ENCODE peak calls at places on chromosomes 1 and 21, in nine cellular contexts. F, A, Y, V, H, G, J, R and K are unnamed samples.

GRCh38 chr1:13764533-13764932 is 64.5 kb downstream of the PRDM2 start:
- DNase-seq in F (no peak), A (no peak), Y (no peak), V (no peak), H (no peak), G (no peak), J (peak; percentile 39), R (no peak), K (no peak)

GRCh38 chr1:39104158-39105060 is 78.3 kb downstream of the NDUFS5 start:
- DNase-seq in F (no peak), A (peak; percentile 49), Y (no peak), V (no peak), H (no peak), G (no peak), J (no peak), R (peak; percentile 55), K (no peak)

GRCh38 chr1:203038217-203038741 is 12.0 kb downstream of the PPFIA4 start:
- DNase-seq in F (peak; percentile 45), A (peak; percentile 84), Y (peak; percentile 82), V (no peak), H (no peak), G (no peak), J (peak; percentile 32), R (no peak), K (peak; percentile 84)

GRCh38 chr1:226754097-226754496 is 15.0 kb upstream of the ITPKB start:
- DNase-seq in F (no peak), A (no peak), Y (no peak), V (no peak), H (no peak), G (no peak), J (no peak), R (no peak), K (no peak)

GRCh38 chr21:26709090-26709489 is 136.0 kb upstream of the CYYR1 start:
- DNase-seq in F (no peak), A (no peak), Y (no peak), V (no peak), H (no peak), G (no peak), J (no peak), R (no peak), K (no peak)

GRCh38 chr1:204726478-204726877 is 40.9 kb upstream of the LRRN2 start:
- DNase-seq in F (peak; percentile 62), A (peak; percentile 33), Y (peak; percentile 86), V (no peak), H (no peak), G (no peak), J (peak; percentile 22), R (no peak), K (no peak)

GRCh38 chr1:156106624-156107488 is 7.7 kb upstream of the LMNA start:
- DNase-seq in F (no peak), A (no peak), Y (no peak), V (no peak), H (no peak), G (no peak), J (no peak), R (no peak), K (no peak)

GRCh38 chr1:70143052-70143659 is 62.2 kb downstream of the LRRC40 start:
- DNase-seq in F (no peak), A (peak; percentile 12), Y (no peak), V (no peak), H (no peak), G (no peak), J (peak; percentile 24), R (no peak), K (no peak)

GRCh38 chr1:22537441-22538139 is 25.7 kb upstream of the EPHA8 start:
- DNase-seq in F (no peak), A (no peak), Y (no peak), V (no peak), H (no peak), G (no peak), J (no peak), R (no peak), K (no peak)

GRCh38 chr1:151972533-151973270 is 21.0 kb downstream of the S100A10 start:
- DNase-seq in F (peak; percentile 58), A (peak; percentile 72), Y (peak; percentile 90), V (peak; percentile 52), H (no peak), G (no peak), J (peak; percentile 79), R (no peak), K (no peak)

GRCh38 chr1:240344918-240345317 is 253.2 kb downstream of the FMN2 start:
- DNase-seq in F (no peak), A (no peak), Y (no peak), V (no peak), H (no peak), G (no peak), J (no peak), R (no peak), K (no peak)

GRCh38 chr1:236947794-236948193 is 56.4 kb downstream of the MT1HL1 start:
- DNase-seq in F (no peak), A (no peak), Y (no peak), V (no peak), H (no peak), G (no peak), J (no peak), R (no peak), K (no peak)

GRCh38 chr1:98817830-98818229 is 156.3 kb downstream of the SNX7 start:
- DNase-seq in F (no peak), A (no peak), Y (no peak), V (no peak), H (no peak), G (no peak), J (no peak), R (no peak), K (no peak)

GRCh38 chr1:212774584-212774983 is 17.0 kb downstream of the NSL1 start:
- DNase-seq in F (no peak), A (no peak), Y (no peak), V (no peak), H (no peak), G (no peak), J (peak; percentile 34), R (no peak), K (no peak)

GRCh38 chr1:44894591-44894990 is 51.5 kb upstream of the PTCH2 start:
- DNase-seq in F (no peak), A (peak; percentile 42), Y (peak; percentile 10), V (no peak), H (no peak), G (no peak), J (peak; percentile 36), R (no peak), K (no peak)

GRCh38 chr1:10803971-10804820 is 7.8 kb upstream of the CASZ1 start:
- DNase-seq in F (peak; percentile 60), A (no peak), Y (no peak), V (no peak), H (no peak), G (no peak), J (no peak), R (no peak), K (no peak)

GRCh38 chr1:178143730-178144343 is 49.9 kb downstream of the RASAL2 start:
- DNase-seq in F (no peak), A (no peak), Y (no peak), V (no peak), H (no peak), G (no peak), J (no peak), R (no peak), K (no peak)

GRCh38 chr1:109919271-109919670 is 8.6 kb downstream of the CSF1 start:
- DNase-seq in F (no peak), A (no peak), Y (no peak), V (no peak), H (peak; percentile 10), G (no peak), J (no peak), R (no peak), K (no peak)

GRCh38 chr1:156390409-156391144 is 21.6 kb downstream of the RHBG start:
- DNase-seq in F (no peak), A (no peak), Y (no peak), V (no peak), H (no peak), G (no peak), J (no peak), R (no peak), K (no peak)

GRCh38 chr1:198018529-198018928 is 101.4 kb downstream of the LHX9 start:
- DNase-seq in F (no peak), A (peak; percentile 25), Y (peak; percentile 94), V (no peak), H (no peak), G (no peak), J (peak; percentile 96), R (no peak), K (no peak)

GRCh38 chr1:53552146-53552940 is 93.1 kb downstream of the DMRTB1 start:
- DNase-seq in F (no peak), A (no peak), Y (no peak), V (no peak), H (peak; percentile 27), G (no peak), J (no peak), R (no peak), K (peak; percentile 73)

GRCh38 chr1:42176902-42177519 is 12.5 kb upstream of the GUCA2A start:
- DNase-seq in F (no peak), A (peak; percentile 54), Y (peak; percentile 14), V (no peak), H (no peak), G (no peak), J (peak; percentile 29), R (no peak), K (no peak)

GRCh38 chr1:37471345-37472231 is 2.8 kb upstream of the ZC3H12A start:
- DNase-seq in F (peak; percentile 83), A (peak; percentile 92), Y (peak; percentile 84), V (no peak), H (peak; percentile 78), G (no peak), J (peak; percentile 91), R (no peak), K (peak; percentile 91)

GRCh38 chr1:3359346-3360157 is 94.9 kb upstream of the ARHGEF16 start:
- DNase-seq in F (peak; percentile 51), A (no peak), Y (no peak), V (no peak), H (no peak), G (no peak), J (no peak), R (no peak), K (no peak)

GRCh38 chr1:99548924-99549605 is 96.8 kb upstream of the PALMD start:
- DNase-seq in F (peak; percentile 18), A (no peak), Y (no peak), V (no peak), H (no peak), G (no peak), J (peak; percentile 56), R (no peak), K (no peak)

GRCh38 chr1:18951818-18952391 is 4.6 kb downstream of the IFFO2 start:
- DNase-seq in F (no peak), A (no peak), Y (no peak), V (peak; percentile 91), H (no peak), G (peak; percentile 89), J (peak; percentile 43), R (no peak), K (no peak)

GRCh38 chr1:41805771-41806471 is 112.8 kb downstream of the HIVEP3 start:
- DNase-seq in F (no peak), A (no peak), Y (no peak), V (peak; percentile 51), H (no peak), G (peak; percentile 33), J (no peak), R (no peak), K (no peak)

GRCh38 chr1:161849518-161849917 is 83.4 kb downstream of the ATF6 start:
- DNase-seq in F (no peak), A (no peak), Y (no peak), V (no peak), H (no peak), G (no peak), J (no peak), R (no peak), K (no peak)

GRCh38 chr1:17403081-17403480 is 31.1 kb downstream of the PADI6 start:
- DNase-seq in F (no peak), A (no peak), Y (no peak), V (no peak), H (no peak), G (no peak), J (no peak), R (no peak), K (no peak)

GRCh38 chr1:161858271-161858670 is 92.2 kb downstream of the ATF6 start:
- DNase-seq in F (no peak), A (no peak), Y (no peak), V (no peak), H (no peak), G (no peak), J (no peak), R (no peak), K (no peak)

GRCh38 chr1:221634606-221635005 is 107.3 kb downstream of the DUSP10 start:
- DNase-seq in F (no peak), A (no peak), Y (no peak), V (no peak), H (no peak), G (no peak), J (no peak), R (no peak), K (no peak)